ENCODE peak calls at places on chromosomes 1 and 21, in seven cellular contexts. O is right lobe of liver; G is aorta; S is fibroblast of lung; J is ovary; T is stimulated activated CD4-positive, alpha-beta T cell treated with anti-CD3 and anti-CD28 coated beads, Interleukin-1b, Interleukin-23, amount 100 ng/mL, for 24 hours; M is A549. N is an unnamed sample.

GRCh38 chr21:27649746-27650145 is 682.9 kb upstream of the ADAMTS5 start:
- DNase-seq in O (no peak), G (no peak), S (no peak), J (no peak), T (no peak), M (no peak), N (no peak)

GRCh38 chr21:44296103-44296519 is 3.7 kb upstream of the PFKL start:
- DNase-seq in O (no peak), G (no peak), S (no peak), J (no peak), T (no peak), M (no peak), N (no peak)

GRCh38 chr1:83545450-83545849 is 453.5 kb downstream of the TTLL7 start:
- DNase-seq in O (no peak), G (no peak), S (no peak), J (no peak), T (no peak), M (peak), N (no peak)

GRCh38 chr1:18091660-18092446 is 15.7 kb upstream of the IGSF21 start:
- DNase-seq in O (no peak), G (peak), S (peak), J (no peak), T (no peak), M (no peak), N (no peak)

GRCh38 chr1:31787786-31788137 is 23.6 kb upstream of the ADGRB2 start:
- DNase-seq in O (no peak), G (peak), S (no peak), J (no peak), T (no peak), M (no peak), N (no peak)

GRCh38 chr1:48776400-48777218 is at the start of gene BEND5:
- DNase-seq in O (peak), G (peak), S (peak), J (peak), T (no peak), M (no peak), N (peak)

GRCh38 chr1:10530756-10531155 is 56.0 kb downstream of the PEX14 start:
- DNase-seq in O (no peak), G (no peak), S (peak), J (no peak), T (no peak), M (no peak), N (no peak)

GRCh38 chr1:201072149-201072548 is 40.1 kb downstream of the CACNA1S start:
- DNase-seq in O (no peak), G (no peak), S (no peak), J (no peak), T (no peak), M (peak), N (no peak)

GRCh38 chr21:42721341-42721824 is 68.0 kb downstream of the PDE9A start:
- DNase-seq in O (no peak), G (no peak), S (peak), J (no peak), T (no peak), M (no peak), N (no peak)

GRCh38 chr1:204350857-204351573 is 8.7 kb downstream of the PLEKHA6 start:
- DNase-seq in O (no peak), G (peak), S (peak), J (peak), T (no peak), M (no peak), N (peak)

GRCh38 chr21:35376406-35377135 is 327.5 kb upstream of the RUNX1 start:
- DNase-seq in O (no peak), G (no peak), S (no peak), J (no peak), T (no peak), M (no peak), N (no peak)

GRCh38 chr1:154318386-154318785 is 2.5 kb upstream of the AQP10 start:
- DNase-seq in O (no peak), G (no peak), S (no peak), J (no peak), T (no peak), M (no peak), N (peak)

GRCh38 chr1:3657096-3657475 is 4.8 kb downstream of the TP73 start:
- DNase-seq in O (no peak), G (peak), S (no peak), J (no peak), T (no peak), M (no peak), N (no peak)

GRCh38 chr1:238648296-238648695 is 738.1 kb upstream of the CHRM3 start:
- DNase-seq in O (no peak), G (no peak), S (no peak), J (no peak), T (no peak), M (no peak), N (no peak)

GRCh38 chr1:9246841-9247785 is 12.5 kb downstream of the H6PD start:
- DNase-seq in O (no peak), G (no peak), S (no peak), J (no peak), T (no peak), M (no peak), N (no peak)

GRCh38 chr1:235486321-235486720 is 17.9 kb downstream of the B3GALNT2 start:
- DNase-seq in O (no peak), G (no peak), S (no peak), J (no peak), T (no peak), M (no peak), N (no peak)

GRCh38 chr1:167635233-167635648 is 5.2 kb downstream of the RCSD1 start:
- DNase-seq in O (no peak), G (no peak), S (no peak), J (peak), T (no peak), M (no peak), N (peak)

GRCh38 chr1:55127827-55128343 is 87.3 kb downstream of the USP24 start:
- DNase-seq in O (no peak), G (no peak), S (peak), J (no peak), T (no peak), M (peak), N (no peak)

GRCh38 chr1:16017461-16018303 is at the start of gene HSPB7:
- DNase-seq in O (no peak), G (peak), S (peak), J (peak), T (no peak), M (no peak), N (peak)

GRCh38 chr1:40299366-40300248 is 17.5 kb downstream of the COL9A2 start:
- DNase-seq in O (no peak), G (peak), S (peak), J (no peak), T (no peak), M (no peak), N (no peak)

GRCh38 chr1:103457856-103458255 is 67.6 kb upstream of the RNPC3 start:
- DNase-seq in O (no peak), G (no peak), S (no peak), J (no peak), T (no peak), M (no peak), N (no peak)

GRCh38 chr1:224427346-224427745 is 7.3 kb downstream of the WDR26 start:
- DNase-seq in O (no peak), G (no peak), S (peak), J (no peak), T (no peak), M (no peak), N (no peak)

GRCh38 chr1:166907763-166908162 is 31.7 kb upstream of the TADA1 start:
- DNase-seq in O (no peak), G (no peak), S (no peak), J (no peak), T (no peak), M (no peak), N (no peak)

GRCh38 chr1:11898831-11899467 is 27.3 kb downstream of the KIAA2013 start:
- DNase-seq in O (no peak), G (no peak), S (no peak), J (no peak), T (no peak), M (no peak), N (no peak)

GRCh38 chr1:38235705-38236104 is 189.1 kb upstream of the POU3F1 start:
- DNase-seq in O (no peak), G (no peak), S (peak), J (no peak), T (no peak), M (no peak), N (no peak)

GRCh38 chr1:6486433-6487011 is 4.9 kb downstream of the PLEKHG5 start:
- DNase-seq in O (peak), G (peak), S (peak), J (peak), T (peak), M (peak), N (peak)

GRCh38 chr21:42234026-42234425 is 15.1 kb downstream of the ABCG1 start:
- DNase-seq in O (no peak), G (no peak), S (no peak), J (no peak), T (no peak), M (no peak), N (no peak)

GRCh38 chr1:78712467-78712866 is 62.8 kb downstream of the IFI44 start:
- DNase-seq in O (no peak), G (no peak), S (no peak), J (no peak), T (no peak), M (no peak), N (no peak)

GRCh38 chr1:111904478-111905218 is 84.8 kb downstream of the KCND3 start:
- DNase-seq in O (no peak), G (no peak), S (no peak), J (no peak), T (no peak), M (no peak), N (no peak)

GRCh38 chr1:227762231-227762911 is 27.1 kb downstream of the SNAP47 start:
- DNase-seq in O (peak), G (peak), S (peak), J (peak), T (peak), M (peak), N (peak)